ENCODE peak calls at places on chromosomes 16 and 17, in six cellular contexts. One of them, this sample, is unnamed.

GRCh38 chr17:78034429-78035091 is 76.1 kb downstream of the TNRC6C start:
- DNase-seq in prostate gland: no peak
- DNase-seq in ELR: peak; percentile 86
- DNase-seq in body of pancreas: no peak
- DNase-seq in stimulated activated effector memory CD8-positive, alpha-beta T cell treated with anti-CD3 and anti-CD28 coated beads, Interleukin-12 subunit alpha, Interleukin-12 subunit beta, amount 100 ng/mL, for 72 hours: no peak
- DNase-seq in activated CD8-positive, alpha-beta T cell treated with anti-CD3 and anti-CD28 coated beads, Interleukin-2, amount 10 ng/mL, durations not matched to agents 7 days and 5 days: no peak
- DNase-seq in this sample: no peak

GRCh38 chr17:9258115-9259020 is 237.1 kb downstream of the NTN1 start:
- DNase-seq in ELR: no peak
- DNase-seq in body of pancreas: no peak
- DNase-seq in stimulated activated effector memory CD8-positive, alpha-beta T cell treated with anti-CD3 and anti-CD28 coated beads, Interleukin-12 subunit alpha, Interleukin-12 subunit beta, amount 100 ng/mL, for 72 hours: no peak
- DNase-seq in prostate gland: no peak
- DNase-seq in activated CD8-positive, alpha-beta T cell treated with anti-CD3 and anti-CD28 coated beads, Interleukin-2, amount 10 ng/mL, durations not matched to agents 7 days and 5 days: no peak
- DNase-seq in this sample: no peak

GRCh38 chr16:83268164-83268563 is 539.6 kb upstream of the HSBP1 start:
- DNase-seq in prostate gland: no peak
- DNase-seq in activated CD8-positive, alpha-beta T cell treated with anti-CD3 and anti-CD28 coated beads, Interleukin-2, amount 10 ng/mL, durations not matched to agents 7 days and 5 days: no peak
- DNase-seq in ELR: no peak
- DNase-seq in stimulated activated effector memory CD8-positive, alpha-beta T cell treated with anti-CD3 and anti-CD28 coated beads, Interleukin-12 subunit alpha, Interleukin-12 subunit beta, amount 100 ng/mL, for 72 hours: no peak
- DNase-seq in body of pancreas: no peak
- DNase-seq in this sample: no peak

GRCh38 chr16:76970087-76970744 is 220.8 kb upstream of the MON1B start:
- DNase-seq in ELR: no peak
- DNase-seq in activated CD8-positive, alpha-beta T cell treated with anti-CD3 and anti-CD28 coated beads, Interleukin-2, amount 10 ng/mL, durations not matched to agents 7 days and 5 days: no peak
- DNase-seq in body of pancreas: peak; percentile 17
- DNase-seq in stimulated activated effector memory CD8-positive, alpha-beta T cell treated with anti-CD3 and anti-CD28 coated beads, Interleukin-12 subunit alpha, Interleukin-12 subunit beta, amount 100 ng/mL, for 72 hours: no peak
- DNase-seq in prostate gland: no peak
- DNase-seq in this sample: no peak

GRCh38 chr17:77734371-77735050 is 224.0 kb upstream of the TNRC6C start:
- DNase-seq in stimulated activated effector memory CD8-positive, alpha-beta T cell treated with anti-CD3 and anti-CD28 coated beads, Interleukin-12 subunit alpha, Interleukin-12 subunit beta, amount 100 ng/mL, for 72 hours: no peak
- DNase-seq in prostate gland: peak; percentile 42
- DNase-seq in ELR: peak; percentile 36
- DNase-seq in activated CD8-positive, alpha-beta T cell treated with anti-CD3 and anti-CD28 coated beads, Interleukin-2, amount 10 ng/mL, durations not matched to agents 7 days and 5 days: peak; percentile 14
- DNase-seq in body of pancreas: peak; percentile 49
- DNase-seq in this sample: peak; percentile 84

GRCh38 chr17:83145358-83145738 is 65.9 kb downstream of the METRNL start:
- DNase-seq in body of pancreas: no peak
- DNase-seq in stimulated activated effector memory CD8-positive, alpha-beta T cell treated with anti-CD3 and anti-CD28 coated beads, Interleukin-12 subunit alpha, Interleukin-12 subunit beta, amount 100 ng/mL, for 72 hours: peak; percentile 43
- DNase-seq in ELR: no peak
- DNase-seq in activated CD8-positive, alpha-beta T cell treated with anti-CD3 and anti-CD28 coated beads, Interleukin-2, amount 10 ng/mL, durations not matched to agents 7 days and 5 days: no peak
- DNase-seq in prostate gland: no peak
- DNase-seq in this sample: no peak

GRCh38 chr17:69466905-69467630 is 52.6 kb downstream of the MAP2K6 start:
- DNase-seq in ELR: peak; percentile 53
- DNase-seq in activated CD8-positive, alpha-beta T cell treated with anti-CD3 and anti-CD28 coated beads, Interleukin-2, amount 10 ng/mL, durations not matched to agents 7 days and 5 days: no peak
- DNase-seq in prostate gland: no peak
- DNase-seq in body of pancreas: peak; percentile 38
- DNase-seq in stimulated activated effector memory CD8-positive, alpha-beta T cell treated with anti-CD3 and anti-CD28 coated beads, Interleukin-12 subunit alpha, Interleukin-12 subunit beta, amount 100 ng/mL, for 72 hours: no peak
- DNase-seq in this sample: no peak

GRCh38 chr17:79971651-79972050 is 64.0 kb downstream of the TBC1D16 start:
- DNase-seq in activated CD8-positive, alpha-beta T cell treated with anti-CD3 and anti-CD28 coated beads, Interleukin-2, amount 10 ng/mL, durations not matched to agents 7 days and 5 days: no peak
- DNase-seq in ELR: no peak
- DNase-seq in stimulated activated effector memory CD8-positive, alpha-beta T cell treated with anti-CD3 and anti-CD28 coated beads, Interleukin-12 subunit alpha, Interleukin-12 subunit beta, amount 100 ng/mL, for 72 hours: no peak
- DNase-seq in prostate gland: no peak
- DNase-seq in body of pancreas: no peak
- DNase-seq in this sample: no peak

GRCh38 chr17:64687959-64688358 is 25.9 kb upstream of the SMURF2 start:
- DNase-seq in stimulated activated effector memory CD8-positive, alpha-beta T cell treated with anti-CD3 and anti-CD28 coated beads, Interleukin-12 subunit alpha, Interleukin-12 subunit beta, amount 100 ng/mL, for 72 hours: no peak
- DNase-seq in prostate gland: no peak
- DNase-seq in ELR: peak; percentile 96
- DNase-seq in body of pancreas: no peak
- DNase-seq in activated CD8-positive, alpha-beta T cell treated with anti-CD3 and anti-CD28 coated beads, Interleukin-2, amount 10 ng/mL, durations not matched to agents 7 days and 5 days: no peak
- DNase-seq in this sample: no peak

GRCh38 chr16:10828851-10829331 is 10.3 kb upstream of the TVP23A start:
- DNase-seq in ELR: peak; percentile 9
- DNase-seq in stimulated activated effector memory CD8-positive, alpha-beta T cell treated with anti-CD3 and anti-CD28 coated beads, Interleukin-12 subunit alpha, Interleukin-12 subunit beta, amount 100 ng/mL, for 72 hours: no peak
- DNase-seq in body of pancreas: peak; percentile 97
- DNase-seq in prostate gland: peak; percentile 87
- DNase-seq in activated CD8-positive, alpha-beta T cell treated with anti-CD3 and anti-CD28 coated beads, Interleukin-2, amount 10 ng/mL, durations not matched to agents 7 days and 5 days: no peak
- DNase-seq in this sample: peak; percentile 80

GRCh38 chr17:7588553-7589203 is 1.2 kb downstream of the SOX15 start:
- DNase-seq in body of pancreas: no peak
- DNase-seq in stimulated activated effector memory CD8-positive, alpha-beta T cell treated with anti-CD3 and anti-CD28 coated beads, Interleukin-12 subunit alpha, Interleukin-12 subunit beta, amount 100 ng/mL, for 72 hours: peak; percentile 51
- DNase-seq in prostate gland: no peak
- DNase-seq in ELR: peak; percentile 52
- DNase-seq in activated CD8-positive, alpha-beta T cell treated with anti-CD3 and anti-CD28 coated beads, Interleukin-2, amount 10 ng/mL, durations not matched to agents 7 days and 5 days: no peak
- DNase-seq in this sample: no peak

GRCh38 chr17:74601944-74602572 is 10.0 kb upstream of the CD300LD start:
- DNase-seq in ELR: peak; percentile 62
- DNase-seq in activated CD8-positive, alpha-beta T cell treated with anti-CD3 and anti-CD28 coated beads, Interleukin-2, amount 10 ng/mL, durations not matched to agents 7 days and 5 days: peak; percentile 56
- DNase-seq in body of pancreas: peak; percentile 45
- DNase-seq in stimulated activated effector memory CD8-positive, alpha-beta T cell treated with anti-CD3 and anti-CD28 coated beads, Interleukin-12 subunit alpha, Interleukin-12 subunit beta, amount 100 ng/mL, for 72 hours: peak; percentile 62
- DNase-seq in prostate gland: no peak
- DNase-seq in this sample: no peak

GRCh38 chr17:28726396-28726911 is 421 bp upstream of the TLCD1 start:
- DNase-seq in stimulated activated effector memory CD8-positive, alpha-beta T cell treated with anti-CD3 and anti-CD28 coated beads, Interleukin-12 subunit alpha, Interleukin-12 subunit beta, amount 100 ng/mL, for 72 hours: no peak
- DNase-seq in body of pancreas: peak; percentile 72
- DNase-seq in activated CD8-positive, alpha-beta T cell treated with anti-CD3 and anti-CD28 coated beads, Interleukin-2, amount 10 ng/mL, durations not matched to agents 7 days and 5 days: peak; percentile 86
- DNase-seq in ELR: peak; percentile 79
- DNase-seq in prostate gland: peak; percentile 47
- DNase-seq in this sample: peak; percentile 47

GRCh38 chr16:59859606-59860402 is 1125.7 kb upstream of the GOT2 start:
- DNase-seq in activated CD8-positive, alpha-beta T cell treated with anti-CD3 and anti-CD28 coated beads, Interleukin-2, amount 10 ng/mL, durations not matched to agents 7 days and 5 days: no peak
- DNase-seq in stimulated activated effector memory CD8-positive, alpha-beta T cell treated with anti-CD3 and anti-CD28 coated beads, Interleukin-12 subunit alpha, Interleukin-12 subunit beta, amount 100 ng/mL, for 72 hours: no peak
- DNase-seq in body of pancreas: no peak
- DNase-seq in prostate gland: no peak
- DNase-seq in ELR: peak; percentile 11
- DNase-seq in this sample: no peak

GRCh38 chr16:54163197-54163843 is 123.3 kb downstream of the IRX3 start:
- DNase-seq in stimulated activated effector memory CD8-positive, alpha-beta T cell treated with anti-CD3 and anti-CD28 coated beads, Interleukin-12 subunit alpha, Interleukin-12 subunit beta, amount 100 ng/mL, for 72 hours: no peak
- DNase-seq in prostate gland: no peak
- DNase-seq in ELR: no peak
- DNase-seq in body of pancreas: no peak
- DNase-seq in activated CD8-positive, alpha-beta T cell treated with anti-CD3 and anti-CD28 coated beads, Interleukin-2, amount 10 ng/mL, durations not matched to agents 7 days and 5 days: no peak
- DNase-seq in this sample: no peak

GRCh38 chr17:31517524-31517923 is 126.0 kb downstream of the RAB11FIP4 start:
- DNase-seq in body of pancreas: no peak
- DNase-seq in stimulated activated effector memory CD8-positive, alpha-beta T cell treated with anti-CD3 and anti-CD28 coated beads, Interleukin-12 subunit alpha, Interleukin-12 subunit beta, amount 100 ng/mL, for 72 hours: no peak
- DNase-seq in activated CD8-positive, alpha-beta T cell treated with anti-CD3 and anti-CD28 coated beads, Interleukin-2, amount 10 ng/mL, durations not matched to agents 7 days and 5 days: no peak
- DNase-seq in prostate gland: no peak
- DNase-seq in ELR: peak; percentile 43
- DNase-seq in this sample: no peak

GRCh38 chr16:27221576-27222498 is 18.5 kb downstream of the KDM8 start:
- DNase-seq in body of pancreas: peak; percentile 68
- DNase-seq in activated CD8-positive, alpha-beta T cell treated with anti-CD3 and anti-CD28 coated beads, Interleukin-2, amount 10 ng/mL, durations not matched to agents 7 days and 5 days: no peak
- DNase-seq in prostate gland: no peak
- DNase-seq in stimulated activated effector memory CD8-positive, alpha-beta T cell treated with anti-CD3 and anti-CD28 coated beads, Interleukin-12 subunit alpha, Interleukin-12 subunit beta, amount 100 ng/mL, for 72 hours: no peak
- DNase-seq in ELR: no peak
- DNase-seq in this sample: no peak

GRCh38 chr16:3623642-3624041 is 12.2 kb upstream of the SLX4 start:
- DNase-seq in body of pancreas: no peak
- DNase-seq in activated CD8-positive, alpha-beta T cell treated with anti-CD3 and anti-CD28 coated beads, Interleukin-2, amount 10 ng/mL, durations not matched to agents 7 days and 5 days: no peak
- DNase-seq in ELR: no peak
- DNase-seq in stimulated activated effector memory CD8-positive, alpha-beta T cell treated with anti-CD3 and anti-CD28 coated beads, Interleukin-12 subunit alpha, Interleukin-12 subunit beta, amount 100 ng/mL, for 72 hours: no peak
- DNase-seq in prostate gland: no peak
- DNase-seq in this sample: no peak

GRCh38 chr17:48593126-48593829 is at the start of gene HOXB5:
- DNase-seq in stimulated activated effector memory CD8-positive, alpha-beta T cell treated with anti-CD3 and anti-CD28 coated beads, Interleukin-12 subunit alpha, Interleukin-12 subunit beta, amount 100 ng/mL, for 72 hours: no peak
- DNase-seq in prostate gland: no peak
- DNase-seq in body of pancreas: no peak
- DNase-seq in activated CD8-positive, alpha-beta T cell treated with anti-CD3 and anti-CD28 coated beads, Interleukin-2, amount 10 ng/mL, durations not matched to agents 7 days and 5 days: peak; percentile 40
- DNase-seq in ELR: no peak
- DNase-seq in this sample: peak; percentile 52

GRCh38 chr16:12089492-12090161 is 113.1 kb downstream of the SNX29 start:
- DNase-seq in activated CD8-positive, alpha-beta T cell treated with anti-CD3 and anti-CD28 coated beads, Interleukin-2, amount 10 ng/mL, durations not matched to agents 7 days and 5 days: peak; percentile 60
- DNase-seq in ELR: peak; percentile 55
- DNase-seq in stimulated activated effector memory CD8-positive, alpha-beta T cell treated with anti-CD3 and anti-CD28 coated beads, Interleukin-12 subunit alpha, Interleukin-12 subunit beta, amount 100 ng/mL, for 72 hours: no peak
- DNase-seq in body of pancreas: peak; percentile 34
- DNase-seq in prostate gland: no peak
- DNase-seq in this sample: peak; percentile 8

GRCh38 chr16:76511203-76511602 is 234.0 kb downstream of the CNTNAP4 start:
- DNase-seq in prostate gland: no peak
- DNase-seq in ELR: no peak
- DNase-seq in stimulated activated effector memory CD8-positive, alpha-beta T cell treated with anti-CD3 and anti-CD28 coated beads, Interleukin-12 subunit alpha, Interleukin-12 subunit beta, amount 100 ng/mL, for 72 hours: no peak
- DNase-seq in body of pancreas: no peak
- DNase-seq in activated CD8-positive, alpha-beta T cell treated with anti-CD3 and anti-CD28 coated beads, Interleukin-2, amount 10 ng/mL, durations not matched to agents 7 days and 5 days: no peak
- DNase-seq in this sample: no peak

This sample was measured in DMS79 treated with DMSO at 0.1 percent for 48 hours.